ENCODE peak calls at places on chromosomes 6 and 20, in eight cellular contexts. H is GM12865; T is cardiac muscle cell; P is AG04450; S is NCI-H524 treated with DMSO at 0.1 percent for 48 hours; N is activated CD8-positive, alpha-beta memory T cell treated with anti-CD3 and anti-CD28 coated beads, Interleukin-2, amount 10 ng/mL, durations not matched to agents 7 days and 5 days; F is esophagus squamous epithelium; Z is tibial artery. R is an unnamed sample.

GRCh38 chr6:111254779-111255166 is 167.5 kb downstream of the SLC16A10 start:
- DNase-seq in P (no peak), H (no peak), S (no peak), T (no peak), F (no peak), Z (no peak), N (no peak), R (no peak)

GRCh38 chr6:81169166-81169565 is 583.3 kb downstream of the TENT5A start:
- DNase-seq in F (no peak), T (peak), H (no peak), S (no peak), P (no peak), N (no peak), Z (no peak), R (no peak)

GRCh38 chr6:36829919-36830544 is 9.2 kb downstream of the CPNE5 start:
- DNase-seq in P (no peak), T (peak), N (no peak), S (no peak), H (no peak), Z (peak), F (no peak), R (no peak)

GRCh38 chr6:148329568-148330299 is 12.9 kb upstream of the SASH1 start:
- DNase-seq in T (peak), H (no peak), N (no peak), P (peak), S (no peak), Z (no peak), F (no peak), R (no peak)

GRCh38 chr6:118869350-118869749 is 24.6 kb upstream of the ASF1A start:
- DNase-seq in T (peak), S (no peak), N (no peak), H (no peak), Z (no peak), P (no peak), F (no peak), R (no peak)

GRCh38 chr20:58051367-58051766 is 177.1 kb downstream of the ANKRD60 start:
- DNase-seq in H (no peak), F (no peak), N (no peak), S (no peak), Z (no peak), T (no peak), P (no peak), R (no peak)

GRCh38 chr6:54810182-54810581 is 36.4 kb upstream of the FAM83B start:
- DNase-seq in Z (no peak), T (no peak), P (no peak), F (no peak), N (no peak), H (no peak), S (no peak), R (no peak)

GRCh38 chr20:54557836-54558590 is 82.6 kb downstream of the DOK5 start:
- DNase-seq in H (no peak), N (no peak), F (no peak), S (no peak), T (peak), P (no peak), Z (no peak), R (no peak)

GRCh38 chr6:90411292-90411781 is 114.7 kb upstream of the BACH2 start:
- DNase-seq in N (peak), T (no peak), H (peak), P (no peak), F (no peak), S (no peak), Z (no peak), R (no peak)

GRCh38 chr20:20454850-20455627 is 87.1 kb downstream of the INSM1 start:
- DNase-seq in Z (no peak), P (no peak), F (no peak), N (no peak), H (no peak), T (no peak), S (peak), R (no peak)

GRCh38 chr6:158047120-158047518 is 65.5 kb downstream of the SYNJ2 start:
- DNase-seq in F (no peak), P (no peak), T (no peak), N (peak), S (no peak), Z (peak), H (peak), R (no peak)

GRCh38 chr20:12575352-12576095 is 433.2 kb upstream of the SPTLC3 start:
- DNase-seq in Z (no peak), F (peak), T (peak), S (no peak), P (no peak), N (no peak), H (no peak), R (no peak)

GRCh38 chr20:63377256-63378114 is 16.3 kb upstream of the CHRNA4 start:
- DNase-seq in F (no peak), H (no peak), T (no peak), N (no peak), Z (no peak), P (no peak), S (no peak), R (no peak)

GRCh38 chr6:89098461-89098860 is 17.9 kb downstream of the PNRC1 start:
- DNase-seq in P (no peak), N (no peak), F (no peak), T (no peak), H (peak), S (no peak), Z (no peak), R (no peak)

GRCh38 chr6:467671-468082 is 76.1 kb downstream of the IRF4 start:
- DNase-seq in Z (no peak), N (peak), S (no peak), F (no peak), H (peak), P (no peak), T (no peak), R (no peak)

GRCh38 chr6:35754452-35755321 is 17.9 kb downstream of the ARMC12 start:
- DNase-seq in P (no peak), N (no peak), T (no peak), F (no peak), H (no peak), Z (no peak), S (peak), R (no peak)

GRCh38 chr6:121592955-121593665 is 157.7 kb downstream of the GJA1 start:
- DNase-seq in F (no peak), P (no peak), T (peak), Z (no peak), H (no peak), S (peak), N (no peak), R (peak)

GRCh38 chr20:34058831-34059230 is 53.2 kb downstream of the EIF2S2 start:
- DNase-seq in H (peak), N (no peak), S (peak), F (no peak), P (no peak), Z (no peak), T (peak), R (no peak)

GRCh38 chr20:46272389-46273047 is 35.8 kb downstream of the CDH22 start:
- DNase-seq in T (no peak), N (no peak), S (no peak), F (no peak), Z (no peak), P (no peak), H (no peak), R (no peak)

GRCh38 chr6:166950443-166950821 is 5.9 kb downstream of the RNASET2 start:
- DNase-seq in H (peak), T (no peak), Z (no peak), P (no peak), F (no peak), S (no peak), N (peak), R (no peak)

GRCh38 chr20:10558635-10559187 is 115.1 kb downstream of the JAG1 start:
- DNase-seq in N (peak), H (peak), F (no peak), T (peak), P (peak), S (no peak), Z (no peak), R (no peak)

GRCh38 chr6:75204222-75204958 is 1.5 kb downstream of the COL12A1 start:
- DNase-seq in F (no peak), T (peak), Z (peak), N (peak), H (peak), P (peak), S (peak), R (peak)

GRCh38 chr6:99629293-99629692 is 22.7 kb downstream of the PRDM13 start:
- DNase-seq in T (no peak), N (no peak), H (no peak), Z (no peak), S (no peak), P (no peak), F (no peak), R (no peak)

GRCh38 chr6:169453221-169453620 is 199.6 kb upstream of the THBS2 start:
- DNase-seq in H (no peak), F (no peak), Z (no peak), T (no peak), P (no peak), N (no peak), S (no peak), R (no peak)

R was measured in NCI-H774.